ENCODE peak calls at places on chromosomes 7 and 10, in four cellular contexts. Z, A, B and O are unnamed samples.

GRCh38 chr7:18444856-18445255 is 50.7 kb upstream of the HDAC9 start:
- DNase-seq in Z (no peak), A (no peak), B (no peak), O (no peak)

GRCh38 chr7:32179567-32179966 is 109.4 kb upstream of the PDE1C start:
- DNase-seq in Z (no peak), A (peak), B (no peak), O (no peak)

GRCh38 chr10:103553743-103554487 is 60.4 kb downstream of the NEURL1 start:
- DNase-seq in Z (no peak), A (no peak), B (no peak), O (no peak)

GRCh38 chr10:28778524-28778923 is 101.2 kb downstream of the BAMBI start:
- DNase-seq in Z (no peak), A (peak), B (no peak), O (peak)

GRCh38 chr10:114525368-114525949 is 121.2 kb upstream of the AFAP1L2 start:
- DNase-seq in Z (no peak), A (no peak), B (no peak), O (peak)

GRCh38 chr7:29278362-29279070 is 83.9 kb downstream of the CHN2 start:
- DNase-seq in Z (no peak), A (no peak), B (no peak), O (no peak)

GRCh38 chr10:22927661-22928403 is at the start of gene ARMC3:
- DNase-seq in Z (peak), A (peak), B (no peak), O (peak)

GRCh38 chr10:16689636-16690035 is 127.6 kb downstream of the RSU1 start:
- DNase-seq in Z (no peak), A (no peak), B (no peak), O (no peak)

GRCh38 chr10:73073627-73074026 is 23.0 kb downstream of the P4HA1 start:
- DNase-seq in Z (no peak), A (no peak), B (no peak), O (no peak)

GRCh38 chr7:105210721-105211205 is 178.0 kb downstream of the SRPK2 start:
- DNase-seq in Z (no peak), A (no peak), B (no peak), O (peak)

GRCh38 chr7:137283147-137283546 is 60.4 kb downstream of the PTN start:
- DNase-seq in Z (no peak), A (no peak), B (no peak), O (no peak)

GRCh38 chr10:129626801-129627434 is 159.9 kb downstream of the MGMT start:
- DNase-seq in Z (no peak), A (no peak), B (no peak), O (no peak)

GRCh38 chr7:2710256-2710655 is 22.3 kb downstream of the AMZ1 start:
- DNase-seq in Z (no peak), A (no peak), B (no peak), O (no peak)

GRCh38 chr10:112953760-112954159 is 3.7 kb downstream of the TCF7L2 start:
- DNase-seq in Z (no peak), A (no peak), B (no peak), O (no peak)

GRCh38 chr7:34191766-34192550 is 286.6 kb downstream of the BMPER start:
- DNase-seq in Z (no peak), A (no peak), B (no peak), O (no peak)

GRCh38 chr10:31020128-31020527 is 11.5 kb downstream of the ZNF438 start:
- DNase-seq in Z (no peak), A (no peak), B (no peak), O (no peak)

GRCh38 chr7:44284881-44285541 is 40.4 kb downstream of the CAMK2B start:
- DNase-seq in Z (no peak), A (no peak), B (peak), O (no peak)

GRCh38 chr10:28300027-28300426 is 2.8 kb downstream of the MPP7 start:
- DNase-seq in Z (no peak), A (peak), B (no peak), O (no peak)

GRCh38 chr7:1142051-1142635 is 17.9 kb downstream of the ZFAND2A start:
- DNase-seq in Z (no peak), A (no peak), B (no peak), O (no peak)

GRCh38 chr7:116740758-116741462 is 68.9 kb downstream of the MET start:
- DNase-seq in Z (no peak), A (no peak), B (no peak), O (no peak)

GRCh38 chr10:71850021-71850744 is 868 bp downstream of the PSAP start:
- DNase-seq in Z (no peak), A (no peak), B (no peak), O (peak)

GRCh38 chr7:20352573-20353304 is 22.0 kb downstream of the ITGB8 start:
- DNase-seq in Z (no peak), A (peak), B (no peak), O (peak)